ENCODE peak calls at places on chromosomes 2 and 18, in ten cellular contexts. Y is AG10803; K is nephron progenitor cell; V is activated CD8-positive, alpha-beta T cell treated with anti-CD3 and anti-CD28 coated beads for 36 hours; I is pancreas; U is retinal pigment epithelial cell; S is breast epithelium; X is heart left ventricle; B is GM20000; P is HFF-Myc. H is an unnamed sample.

GRCh38 chr2:71154798-71155197 is 24.4 kb downstream of the MPHOSPH10 start:
- DNase-seq in Y (no peak), K (no peak), V (peak; percentile 57), I (no peak), U (no peak), S (no peak), X (no peak), B (peak; percentile 74), P (no peak), H (peak; percentile 53)

GRCh38 chr2:189129971-189130370 is 49.6 kb downstream of the COL5A2 start:
- DNase-seq in Y (peak; percentile 95), K (no peak), V (no peak), I (no peak), U (no peak), S (no peak), X (no peak), B (no peak), P (no peak), H (no peak)

GRCh38 chr2:148000095-148000494 is 20.4 kb downstream of the ORC4 start:
- DNase-seq in Y (no peak), K (no peak), V (no peak), I (no peak), U (no peak), S (no peak), X (no peak), B (no peak), P (no peak), H (no peak)

GRCh38 chr2:20208487-20208882 is 16.4 kb downstream of the SDC1 start:
- DNase-seq in Y (peak; percentile 42), K (no peak), V (no peak), I (no peak), U (no peak), S (no peak), X (no peak), B (no peak), P (no peak), H (no peak)

GRCh38 chr2:33525666-33526065 is 49.2 kb downstream of the RASGRP3 start:
- DNase-seq in Y (no peak), K (no peak), V (no peak), I (no peak), U (no peak), S (no peak), X (no peak), B (no peak), P (no peak), H (no peak)

GRCh38 chr2:73851274-73851673 is 22.5 kb downstream of the STAMBP start:
- DNase-seq in Y (no peak), K (no peak), V (peak; percentile 21), I (no peak), U (no peak), S (no peak), X (no peak), B (no peak), P (no peak), H (no peak)

GRCh38 chr18:2410688-2411087 is 160.6 kb downstream of the METTL4 start:
- DNase-seq in Y (no peak), K (no peak), V (no peak), I (no peak), U (peak; percentile 86), S (no peak), X (no peak), B (no peak), P (no peak), H (no peak)

GRCh38 chr2:176561706-176562105 is 292.5 kb downstream of the MTX2 start:
- DNase-seq in Y (peak; percentile 74), K (no peak), V (no peak), I (no peak), U (peak; percentile 54), S (no peak), X (no peak), B (no peak), P (no peak), H (no peak)

GRCh38 chr2:86523491-86523890 is 39.8 kb downstream of the CHMP3 start:
- DNase-seq in Y (no peak), K (no peak), V (no peak), I (no peak), U (no peak), S (no peak), X (no peak), B (no peak), P (no peak), H (no peak)

GRCh38 chr2:86521922-86522321 is 41.3 kb downstream of the CHMP3 start:
- DNase-seq in Y (no peak), K (no peak), V (no peak), I (no peak), U (no peak), S (no peak), X (no peak), B (no peak), P (no peak), H (no peak)

GRCh38 chr2:86525421-86526340 is 37.6 kb downstream of the CHMP3 start:
- DNase-seq in Y (no peak), K (no peak), V (no peak), I (no peak), U (no peak), S (no peak), X (no peak), B (no peak), P (no peak), H (no peak)

GRCh38 chr2:86520153-86520552 is 43.1 kb downstream of the CHMP3 start:
- DNase-seq in Y (no peak), K (no peak), V (peak; percentile 27), I (no peak), U (no peak), S (no peak), X (no peak), B (no peak), P (no peak), H (no peak)

DNA sequence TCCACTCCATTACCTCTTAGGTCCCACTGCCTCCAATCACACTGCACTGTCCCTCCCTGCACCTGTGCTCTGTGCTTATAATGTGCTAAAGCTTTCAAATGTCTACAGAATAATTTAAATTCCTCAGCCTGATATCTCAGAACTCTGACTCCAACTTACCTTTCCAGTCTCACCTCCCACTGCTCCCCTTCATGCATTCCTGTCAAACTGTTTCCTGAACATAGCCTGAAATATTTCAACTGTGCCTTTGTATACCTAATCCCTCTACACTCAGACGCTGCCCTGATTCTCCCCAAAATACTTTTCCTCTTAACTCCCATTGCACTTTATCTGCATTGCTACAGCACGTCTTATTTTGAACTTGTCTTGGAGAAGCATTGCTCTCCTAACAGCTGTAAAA is 40.5 kb downstream of the CHMP3 start:
- DNase-seq in Y (no peak), K (no peak), V (no peak), I (no peak), U (no peak), S (no peak), X (no peak), B (no peak), P (no peak), H (no peak)
- TF ChIP-seq CTCF in Y (no peak), K (no peak), V (no peak), I (no peak), U (no peak), S (no peak), X (no peak), B (no peak), P (no peak), H (no peak)

GRCh38 chr2:37649518-37649917 is 21.9 kb downstream of the CDC42EP3 start:
- DNase-seq in Y (no peak), K (no peak), V (no peak), I (no peak), U (no peak), S (no peak), X (no peak), B (no peak), P (no peak), H (no peak)

GRCh38 chr2:37647941-37648315 is 23.5 kb downstream of the CDC42EP3 start:
- DNase-seq in Y (no peak), K (no peak), V (peak; percentile 28), I (no peak), U (no peak), S (no peak), X (no peak), B (no peak), P (no peak), H (no peak)

GRCh38 chr2:37650548-37651101 is 20.8 kb downstream of the CDC42EP3 start:
- DNase-seq in Y (peak; percentile 66), K (no peak), V (no peak), I (no peak), U (no peak), S (no peak), X (no peak), B (no peak), P (no peak), H (no peak)

GRCh38 chr2:37645836-37646235 is 25.6 kb downstream of the CDC42EP3 start:
- DNase-seq in Y (no peak), K (no peak), V (no peak), I (no peak), U (no peak), S (no peak), X (no peak), B (no peak), P (no peak), H (no peak)

DNA sequence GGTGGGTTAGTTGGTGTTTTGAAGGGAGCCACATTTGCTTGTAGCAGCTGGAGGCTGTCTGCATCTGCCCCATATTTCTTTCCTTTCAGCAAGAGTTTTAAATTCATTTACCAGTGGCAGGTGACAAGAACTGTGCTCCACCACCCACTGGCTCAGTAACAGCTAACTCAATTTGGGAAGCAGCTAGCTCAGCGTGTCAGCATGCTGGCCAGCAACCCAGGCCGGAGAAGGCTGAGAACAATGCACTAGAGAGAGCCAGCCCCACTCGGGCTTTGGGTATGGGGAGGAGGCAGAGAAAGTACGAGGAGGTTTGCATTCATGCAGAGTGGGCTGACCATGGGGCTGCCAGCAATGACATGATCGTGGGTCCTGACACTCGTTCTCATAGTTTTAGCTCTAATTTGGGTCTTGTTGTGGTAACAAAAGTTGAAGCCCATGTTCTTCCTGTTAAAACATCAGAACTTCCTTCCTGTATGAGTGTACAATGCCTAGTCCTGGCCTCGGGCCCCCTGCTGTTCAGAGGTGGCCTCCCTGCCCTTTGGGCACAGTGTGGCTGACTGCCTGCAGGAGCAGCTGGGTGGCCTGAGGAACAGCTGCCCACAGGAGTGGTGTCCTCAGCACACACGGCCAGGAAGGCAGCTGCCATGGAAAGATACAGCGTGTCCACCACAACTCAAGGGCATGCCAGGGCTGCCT is 23.0 kb downstream of the CDC42EP3 start:
- DNase-seq in Y (no peak), K (no peak), V (peak; percentile 68), I (no peak), U (no peak), S (peak; percentile 52), X (peak; percentile 54), B (no peak), P (no peak), H (no peak)
- TF ChIP-seq CTCF in Y (peak; percentile 4), K (no peak), V (peak; percentile 32), I (no peak), U (no peak), S (no peak), X (peak; percentile 39), B (peak; percentile 2), P (peak; percentile 3), H (no peak)

GRCh38 chr2:210002158-210003157 is at the start of gene RPE:
- DNase-seq in Y (peak; percentile 93), K (peak; percentile 96), V (peak; percentile 98), I (peak; percentile 98), U (peak; percentile 68), S (peak; percentile 95), X (peak; percentile 96), B (peak; percentile 94), P (peak; percentile 75), H (peak; percentile 91)
- TF ChIP-seq CTCF in Y (no peak), K (no peak), V (no peak), I (no peak), U (no peak), S (no peak), X (no peak), B (no peak), P (no peak), H (no peak)

GRCh38 chr2:43127941-43128561 is 98.4 kb downstream of the ZFP36L2 start:
- DNase-seq in Y (no peak), K (no peak), V (no peak), I (no peak), U (no peak), S (no peak), X (no peak), B (no peak), P (no peak), H (no peak)

GRCh38 chr2:43126817-43127207 is 99.6 kb downstream of the ZFP36L2 start:
- DNase-seq in Y (no peak), K (no peak), V (no peak), I (no peak), U (no peak), S (no peak), X (no peak), B (no peak), P (no peak), H (no peak)

GRCh38 chr2:43129254-43129653 is 97.2 kb downstream of the ZFP36L2 start:
- DNase-seq in Y (no peak), K (no peak), V (no peak), I (no peak), U (no peak), S (no peak), X (no peak), B (no peak), P (no peak), H (no peak)

GRCh38 chr2:43125090-43125998 is 101.1 kb downstream of the ZFP36L2 start:
- DNase-seq in Y (no peak), K (no peak), V (no peak), I (no peak), U (no peak), S (no peak), X (no peak), B (no peak), P (no peak), H (no peak)

GRCh38 chr2:43127208-43127940 is 99.0 kb downstream of the ZFP36L2 start:
- DNase-seq in Y (peak; percentile 22), K (peak; percentile 62), V (peak; percentile 92), I (peak; percentile 71), U (no peak), S (no peak), X (peak; percentile 71), B (peak; percentile 74), P (no peak), H (peak; percentile 81)
- TF ChIP-seq CTCF in Y (peak; percentile 49), K (peak; percentile 40), V (peak; percentile 94), I (peak; percentile 42), U (peak; percentile 46), S (peak; percentile 28), X (peak; percentile 66), B (peak; percentile 90), P (peak; percentile 70), H (peak; percentile 92)

H was measured in GM13977.